ENCODE peak calls at places on chromosomes 5 and 9, in four cellular contexts. One of them, this sample, is unnamed.

GRCh38 chr9:118290116-118290515 is 585.9 kb downstream of the TLR4 start:
- DNase-seq in HepG2: no peak
- DNase-seq in GM12878: no peak
- DNase-seq in H1: no peak
- DNase-seq in this sample: no peak

GRCh38 chr9:124029617-124030016 is 18.0 kb downstream of the LHX2 start:
- DNase-seq in HepG2: no peak
- DNase-seq in H1: no peak
- DNase-seq in GM12878: no peak
- DNase-seq in this sample: no peak

GRCh38 chr9:35646583-35647265 is 4.0 kb downstream of the SIT1 start:
- DNase-seq in GM12878: no peak
- DNase-seq in H1: peak; percentile 98
- DNase-seq in HepG2: peak; percentile 78
- DNase-seq in this sample: peak; percentile 84

GRCh38 chr9:5976668-5977397 is 38.6 kb downstream of the RANBP6 start:
- DNase-seq in GM12878: peak; percentile 11
- DNase-seq in HepG2: no peak
- DNase-seq in H1: no peak
- DNase-seq in this sample: no peak

GRCh38 chr9:98142182-98142924 is 23.3 kb upstream of the TRIM14 start:
- DNase-seq in H1: no peak
- DNase-seq in GM12878: no peak
- DNase-seq in HepG2: peak; percentile 51
- DNase-seq in this sample: no peak

GRCh38 chr5:102800427-102800826 is 45.3 kb downstream of the PAM start:
- DNase-seq in H1: no peak
- DNase-seq in HepG2: no peak
- DNase-seq in GM12878: no peak
- DNase-seq in this sample: no peak

GRCh38 chr9:136117291-136118060 is 1.2 kb downstream of the TMEM250 start:
- DNase-seq in GM12878: no peak
- DNase-seq in H1: no peak
- DNase-seq in HepG2: peak; percentile 61
- DNase-seq in this sample: no peak

GRCh38 chr9:134970719-134971118 is 53.0 kb upstream of the FCN1 start:
- DNase-seq in HepG2: no peak
- DNase-seq in H1: no peak
- DNase-seq in GM12878: no peak
- DNase-seq in this sample: no peak

GRCh38 chr5:51187953-51188591 is 195.2 kb upstream of the ISL1 start:
- DNase-seq in H1: no peak
- DNase-seq in GM12878: no peak
- DNase-seq in HepG2: no peak
- DNase-seq in this sample: peak; percentile 15

GRCh38 chr9:114276908-114277821 is 45.7 kb upstream of the ORM1 start:
- DNase-seq in GM12878: no peak
- DNase-seq in HepG2: no peak
- DNase-seq in H1: peak; percentile 37
- DNase-seq in this sample: no peak

GRCh38 chr9:84397822-84398221 is 57.3 kb upstream of the SLC28A3 start:
- DNase-seq in HepG2: no peak
- DNase-seq in GM12878: no peak
- DNase-seq in H1: no peak
- DNase-seq in this sample: no peak

GRCh38 chr9:14780251-14780650 is 57.7 kb upstream of the CER1 start:
- DNase-seq in HepG2: no peak
- DNase-seq in H1: no peak
- DNase-seq in GM12878: no peak
- DNase-seq in this sample: no peak

GRCh38 chr5:73278693-73279092 is 105.7 kb downstream of the TMEM174 start:
- DNase-seq in GM12878: no peak
- DNase-seq in H1: no peak
- DNase-seq in HepG2: peak; percentile 10
- DNase-seq in this sample: no peak

GRCh38 chr5:133051117-133051546 is 681 bp upstream of the HSPA4 start:
- DNase-seq in HepG2: no peak
- DNase-seq in GM12878: no peak
- DNase-seq in H1: no peak
- DNase-seq in this sample: no peak

GRCh38 chr5:158483202-158483870 is 616.4 kb downstream of the EBF1 start:
- DNase-seq in GM12878: no peak
- DNase-seq in HepG2: no peak
- DNase-seq in H1: no peak
- DNase-seq in this sample: no peak

GRCh38 chr9:95305770-95306492 is 11.6 kb downstream of the FANCC start:
- DNase-seq in HepG2: no peak
- DNase-seq in GM12878: no peak
- DNase-seq in H1: no peak
- DNase-seq in this sample: no peak

GRCh38 chr9:130186839-130187522 is 14.8 kb downstream of the NCS1 start:
- DNase-seq in GM12878: no peak
- DNase-seq in HepG2: peak; percentile 59
- DNase-seq in H1: peak; percentile 75
- DNase-seq in this sample: peak; percentile 59

GRCh38 chr9:78892769-78893168 is 595.8 kb downstream of the PSAT1 start:
- DNase-seq in H1: no peak
- DNase-seq in GM12878: no peak
- DNase-seq in HepG2: no peak
- DNase-seq in this sample: no peak

GRCh38 chr5:75551471-75551870 is 39.8 kb downstream of the POLK start:
- DNase-seq in HepG2: no peak
- DNase-seq in H1: no peak
- DNase-seq in GM12878: no peak
- DNase-seq in this sample: no peak

GRCh38 chr5:20656262-20656661 is 668.3 kb upstream of the CDH18 start:
- DNase-seq in HepG2: no peak
- DNase-seq in H1: no peak
- DNase-seq in GM12878: no peak
- DNase-seq in this sample: no peak

GRCh38 chr5:142186821-142187594 is 78.4 kb downstream of the NDFIP1 start:
- DNase-seq in GM12878: no peak
- DNase-seq in HepG2: peak; percentile 38
- DNase-seq in H1: no peak
- DNase-seq in this sample: no peak

GRCh38 chr5:24633705-24634325 is 11.0 kb downstream of the CDH10 start:
- DNase-seq in GM12878: no peak
- DNase-seq in H1: no peak
- DNase-seq in HepG2: peak; percentile 34
- DNase-seq in this sample: peak; percentile 22

GRCh38 chr9:33225319-33226152 is 14.4 kb upstream of the SPINK4 start:
- DNase-seq in GM12878: peak; percentile 64
- DNase-seq in H1: peak; percentile 60
- DNase-seq in HepG2: peak; percentile 57
- DNase-seq in this sample: peak; percentile 36

GRCh38 chr5:107968465-107968864 is 297.7 kb upstream of the EFNA5 start:
- DNase-seq in H1: no peak
- DNase-seq in GM12878: no peak
- DNase-seq in HepG2: no peak
- DNase-seq in this sample: no peak

GRCh38 chr5:59042683-59043082 is 459.8 kb downstream of the RAB3C start:
- DNase-seq in H1: no peak
- DNase-seq in GM12878: no peak
- DNase-seq in HepG2: no peak
- DNase-seq in this sample: no peak

GRCh38 chr5:95631265-95631957 is 11.5 kb downstream of the GPR150 start:
- DNase-seq in GM12878: no peak
- DNase-seq in HepG2: no peak
- DNase-seq in H1: no peak
- DNase-seq in this sample: no peak

GRCh38 chr5:67989457-67989856 is 226.1 kb upstream of the PIK3R1 start:
- DNase-seq in GM12878: no peak
- DNase-seq in H1: no peak
- DNase-seq in HepG2: no peak
- DNase-seq in this sample: no peak

GRCh38 chr5:17087035-17087434 is 130.4 kb upstream of the BASP1 start:
- DNase-seq in H1: no peak
- DNase-seq in GM12878: no peak
- DNase-seq in HepG2: no peak
- DNase-seq in this sample: no peak

GRCh38 chr5:22560115-22560514 is 293.0 kb downstream of the CDH12 start:
- DNase-seq in HepG2: no peak
- DNase-seq in GM12878: no peak
- DNase-seq in H1: no peak
- DNase-seq in this sample: no peak

GRCh38 chr5:55172937-55173695 is at the start of gene CDC20B:
- DNase-seq in GM12878: no peak
- DNase-seq in HepG2: peak; percentile 23
- DNase-seq in H1: peak; percentile 86
- DNase-seq in this sample: peak; percentile 30

GRCh38 chr5:112696786-112697185 is 40.9 kb upstream of the APC start:
- DNase-seq in GM12878: no peak
- DNase-seq in HepG2: no peak
- DNase-seq in H1: no peak
- DNase-seq in this sample: no peak

GRCh38 chr5:17224858-17225436 is 7.5 kb downstream of the BASP1 start:
- DNase-seq in HepG2: no peak
- DNase-seq in H1: no peak
- DNase-seq in GM12878: peak; percentile 59
- DNase-seq in this sample: no peak

GRCh38 chr5:44565360-44565759 is 176.1 kb upstream of the FGF10 start:
- DNase-seq in H1: no peak
- DNase-seq in GM12878: no peak
- DNase-seq in HepG2: no peak
- DNase-seq in this sample: no peak

GRCh38 chr5:119453045-119453383 is 717 bp downstream of the HSD17B4 start:
- DNase-seq in GM12878: no peak
- DNase-seq in H1: no peak
- DNase-seq in HepG2: no peak
- DNase-seq in this sample: no peak

GRCh38 chr5:106121972-106122605 is 1548.6 kb downstream of the EFNA5 start:
- DNase-seq in H1: peak; percentile 78
- DNase-seq in HepG2: no peak
- DNase-seq in GM12878: no peak
- DNase-seq in this sample: no peak

GRCh38 chr5:106127341-106127781 is 1543.4 kb downstream of the EFNA5 start:
- DNase-seq in HepG2: no peak
- DNase-seq in GM12878: peak; percentile 52
- DNase-seq in H1: no peak
- DNase-seq in this sample: no peak

DNA sequence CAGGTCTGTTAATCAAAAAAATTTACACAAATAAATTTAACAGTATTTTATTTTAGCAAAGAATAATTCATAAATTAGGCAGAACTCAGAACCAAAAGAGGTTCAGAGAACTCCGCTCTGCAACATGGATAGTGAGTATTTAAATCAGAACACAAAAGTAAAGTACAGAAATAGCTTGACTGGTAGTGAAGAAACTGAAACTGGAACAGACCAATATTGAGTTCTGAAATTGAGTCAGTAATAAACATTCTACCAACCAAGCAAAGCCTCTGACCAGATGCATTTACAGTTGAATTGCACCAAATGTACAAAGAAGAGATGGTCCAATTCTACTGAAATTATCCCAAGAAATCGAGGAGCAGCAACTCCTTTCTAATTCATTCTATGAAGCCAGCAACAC is 1542.8 kb downstream of the EFNA5 start:
- DNase-seq in GM12878: peak; percentile 59
- DNase-seq in HepG2: no peak
- DNase-seq in H1: no peak
- DNase-seq in this sample: no peak
- TF ChIP-seq YY1 in GM12878: no peak
- TF ChIP-seq YY1 in HepG2: no peak
- TF ChIP-seq YY1 in H1: no peak
- TF ChIP-seq YY1 in this sample: no peak

GRCh38 chr5:138737494-138738265 is 15.5 kb upstream of the CTNNA1 start:
- DNase-seq in H1: no peak
- DNase-seq in HepG2: no peak
- DNase-seq in GM12878: no peak
- DNase-seq in this sample: no peak
- TF ChIP-seq SUZ12 in H1: no peak
- TF ChIP-seq SUZ12 in HepG2: no peak
- TF ChIP-seq SUZ12 in GM12878: no peak
- TF ChIP-seq SUZ12 in this sample: no peak

DNA sequence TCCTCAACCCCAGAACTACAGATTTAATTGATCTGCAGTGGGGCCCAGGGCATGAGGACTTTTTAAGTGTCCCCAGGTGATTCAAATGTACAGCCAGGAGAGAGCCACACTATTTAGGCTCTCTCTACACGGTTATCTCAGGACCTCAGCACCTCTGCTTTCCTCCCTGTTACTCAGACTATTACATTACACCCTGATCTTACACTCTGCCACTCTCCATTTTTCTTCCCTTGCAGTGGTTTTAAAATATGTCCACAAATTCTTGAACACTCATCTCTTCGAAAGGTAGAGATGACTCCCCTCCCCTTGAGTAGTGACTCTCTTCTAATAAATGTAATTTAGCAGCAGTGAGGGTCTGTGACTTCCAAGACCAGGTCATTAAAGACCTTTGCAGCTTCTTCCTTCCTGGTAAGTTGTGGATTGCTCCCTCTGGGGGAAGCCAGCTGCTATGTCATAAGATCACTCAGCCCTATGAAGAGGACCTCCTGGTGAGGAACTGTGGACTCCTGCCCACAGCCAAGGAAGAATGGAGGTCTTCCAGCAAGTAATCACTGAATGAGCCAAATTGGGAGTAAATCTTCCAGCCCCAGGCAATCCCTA is 87.5 kb upstream of the SSBP2 start:
- DNase-seq in HepG2: no peak
- DNase-seq in H1: no peak
- DNase-seq in GM12878: no peak
- DNase-seq in this sample: no peak
- TF ChIP-seq YY1 in HepG2: no peak
- TF ChIP-seq YY1 in H1: no peak
- TF ChIP-seq YY1 in GM12878: peak; percentile 49
- TF ChIP-seq YY1 in this sample: no peak

GRCh38 chr5:89293849-89294248 is 410.9 kb upstream of the MEF2C start:
- DNase-seq in HepG2: no peak
- DNase-seq in H1: no peak
- DNase-seq in GM12878: no peak
- DNase-seq in this sample: no peak

GRCh38 chr5:89300426-89300970 is 417.5 kb upstream of the MEF2C start:
- DNase-seq in H1: no peak
- DNase-seq in GM12878: no peak
- DNase-seq in HepG2: no peak
- DNase-seq in this sample: no peak

GRCh38 chr5:89301572-89302025 is 418.6 kb upstream of the MEF2C start:
- DNase-seq in H1: no peak
- DNase-seq in HepG2: no peak
- DNase-seq in GM12878: peak; percentile 88
- DNase-seq in this sample: no peak

GRCh38 chr5:89299998-89300397 is 417.0 kb upstream of the MEF2C start:
- DNase-seq in HepG2: no peak
- DNase-seq in H1: no peak
- DNase-seq in GM12878: no peak
- DNase-seq in this sample: no peak

DNA sequence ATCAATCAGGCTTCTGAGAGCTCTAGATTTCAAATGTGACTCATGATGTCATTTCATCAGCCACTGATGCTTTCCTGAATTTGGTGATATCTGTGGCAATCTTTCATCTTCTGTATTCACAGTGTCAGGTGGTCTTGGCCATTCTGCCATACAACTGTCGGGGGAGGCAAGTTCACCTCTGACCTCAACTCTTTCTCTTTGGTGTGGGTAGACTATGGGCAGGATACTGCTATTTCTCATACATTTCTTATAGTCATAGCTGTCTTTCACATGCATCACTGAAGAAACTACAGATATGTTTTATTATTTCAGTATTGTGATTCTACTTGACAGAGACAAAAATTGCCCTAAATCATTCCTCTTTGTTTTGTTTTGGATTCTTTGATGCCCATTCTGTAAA is 414.1 kb upstream of the MEF2C start:
- DNase-seq in HepG2: no peak
- DNase-seq in H1: no peak
- DNase-seq in GM12878: no peak
- DNase-seq in this sample: no peak
- TF ChIP-seq SUZ12 in HepG2: no peak
- TF ChIP-seq SUZ12 in H1: no peak
- TF ChIP-seq SUZ12 in GM12878: no peak
- TF ChIP-seq SUZ12 in this sample: no peak